ENCODE peak calls at places on chromosome X, in five cellular contexts. G, K, F, E and Z are unnamed samples.

GRCh38 chrX:68396953-68397352 is 36.3 kb downstream of the OPHN1 start:
- DNase-seq in F (no peak), G (no peak), K (no peak), E (no peak), Z (peak)

GRCh38 chrX:103607385-103608304 is at the start of gene TCEAL3:
- DNase-seq in F (peak), K (no peak), E (no peak), G (no peak), Z (peak)

GRCh38 chrX:3244955-3245354 is 101.5 kb downstream of the MXRA5 start:
- DNase-seq in G (no peak), F (no peak), K (no peak), E (no peak), Z (no peak)

GRCh38 chrX:63934160-63934559 is 149.1 kb upstream of the ARHGEF9 start:
- DNase-seq in F (no peak), E (no peak), K (no peak), G (no peak), Z (no peak)

GRCh38 chrX:34053931-34054330 is 78.2 kb downstream of the FAM47A start:
- DNase-seq in E (no peak), G (no peak), F (no peak), K (no peak), Z (no peak)

GRCh38 chrX:13270360-13270759 is 49.5 kb downstream of the ATXN3L start:
- DNase-seq in F (no peak), E (no peak), G (no peak), K (no peak), Z (no peak)

GRCh38 chrX:7252013-7252610 is 104.2 kb upstream of the PUDP start:
- DNase-seq in F (no peak), G (no peak), E (no peak), K (no peak), Z (no peak)

GRCh38 chrX:109624641-109625311 is at the start of gene KCNE5:
- DNase-seq in F (no peak), K (no peak), E (no peak), G (no peak), Z (no peak)

GRCh38 chrX:72002886-72003285 is 92.2 kb downstream of the NHSL2 start:
- DNase-seq in E (no peak), F (no peak), K (no peak), G (no peak), Z (no peak)

GRCh38 chrX:74925210-74926088 is at the start of gene NEXMIF:
- DNase-seq in K (peak), F (peak), G (no peak), E (no peak), Z (no peak)

GRCh38 chrX:8913665-8914409 is 112.7 kb upstream of the FAM9A start:
- DNase-seq in G (no peak), K (no peak), E (no peak), F (no peak), Z (peak)

GRCh38 chrX:45775462-45775861 is 574.8 kb upstream of the DIPK2B start:
- DNase-seq in F (no peak), G (no peak), E (no peak), K (no peak), Z (peak)

GRCh38 chrX:11143931-11144678 is 33.0 kb downstream of the HCCS start:
- DNase-seq in K (peak), G (peak), F (peak), E (peak), Z (peak)

GRCh38 chrX:38870386-38870895 is 69.2 kb downstream of the MID1IP1 start:
- DNase-seq in E (no peak), G (no peak), F (no peak), K (no peak), Z (peak)

GRCh38 chrX:42399632-42400024 is 378.3 kb downstream of the PPP1R2C start:
- DNase-seq in G (no peak), E (no peak), F (no peak), K (no peak), Z (no peak)

GRCh38 chrX:110563276-110563675 is 204.6 kb downstream of the RTL9 start:
- DNase-seq in E (no peak), F (no peak), K (no peak), G (no peak), Z (no peak)

GRCh38 chrX:42021058-42021457 is 97.7 kb upstream of the CASK start:
- DNase-seq in E (no peak), K (no peak), G (no peak), F (no peak), Z (no peak)

GRCh38 chrX:70134116-70134477 is 850 bp downstream of the IGBP1 start:
- DNase-seq in F (no peak), E (no peak), G (no peak), K (peak), Z (peak)

GRCh38 chrX:38860106-38861013 is 59.1 kb downstream of the MID1IP1 start:
- DNase-seq in K (no peak), E (no peak), G (no peak), F (no peak), Z (no peak)

GRCh38 chrX:113384628-113385027 is 544.0 kb upstream of the AMOT start:
- DNase-seq in E (no peak), K (no peak), G (no peak), F (no peak), Z (peak)

DNA sequence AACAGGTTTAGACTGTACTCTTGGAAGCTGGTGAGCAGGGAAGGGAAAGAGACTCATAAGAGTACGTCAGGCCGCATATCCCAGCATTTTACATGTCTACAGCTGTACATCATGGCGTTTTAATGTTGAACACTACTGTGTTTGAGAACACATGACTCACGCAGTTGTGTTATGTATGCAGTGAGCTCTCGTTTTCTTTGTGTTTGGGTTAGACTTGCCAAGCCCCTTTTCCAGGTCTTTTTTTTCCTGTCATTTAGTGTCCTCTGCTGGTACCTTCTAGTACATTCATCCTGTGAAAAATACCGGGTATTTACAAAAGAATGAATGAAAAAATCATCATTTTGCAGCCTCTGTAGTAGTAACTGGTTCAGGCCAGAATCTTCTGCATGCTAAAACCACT is 35.3 kb downstream of the SMS start:
- DNase-seq in K (no peak), F (no peak), G (no peak), E (no peak), Z (peak)
- TF ChIP-seq CEBPB in K (no peak), F (no peak), G (no peak), E (no peak), Z (no peak)

DNA sequence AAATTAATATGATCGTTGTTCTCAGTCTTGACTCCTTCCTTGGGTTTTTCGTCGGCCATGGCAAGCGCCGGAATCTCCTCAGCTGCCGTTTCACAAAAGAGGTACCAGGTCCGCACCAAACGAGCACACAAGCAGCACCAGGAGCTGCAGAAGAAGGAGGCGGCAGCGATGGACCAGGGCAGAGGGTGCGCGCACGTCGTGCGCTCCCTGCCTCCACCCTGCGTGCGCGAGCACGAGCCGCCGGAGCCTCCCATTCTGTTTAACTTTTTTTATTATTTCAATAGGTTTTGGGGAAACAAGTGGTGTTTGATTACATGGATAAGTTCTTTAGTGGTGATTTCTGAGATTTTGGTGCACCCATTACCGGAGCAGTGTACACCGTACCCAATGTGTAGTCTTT is 158.2 kb downstream of the PLS3 start:
- DNase-seq in E (no peak), G (no peak), F (no peak), K (no peak), Z (no peak)
- TF ChIP-seq RAD21 in E (no peak), G (no peak), F (no peak), K (no peak), Z (no peak)

GRCh38 chrX:37847733-37848197 is 394 bp upstream of the DYNLT3 start:
- DNase-seq in F (no peak), E (no peak), G (no peak), K (no peak), Z (no peak)

GRCh38 chrX:37844622-37845021 is 2.7 kb downstream of the DYNLT3 start:
- DNase-seq in F (no peak), K (no peak), E (no peak), G (no peak), Z (no peak)

GRCh38 chrX:37846141-37846540 is 1.2 kb downstream of the DYNLT3 start:
- DNase-seq in E (no peak), F (no peak), K (no peak), G (no peak), Z (peak)

GRCh38 chrX:37846934-37847732 is at the start of gene DYNLT3:
- DNase-seq in K (peak), F (peak), G (peak), E (peak), Z (peak)

DNA sequence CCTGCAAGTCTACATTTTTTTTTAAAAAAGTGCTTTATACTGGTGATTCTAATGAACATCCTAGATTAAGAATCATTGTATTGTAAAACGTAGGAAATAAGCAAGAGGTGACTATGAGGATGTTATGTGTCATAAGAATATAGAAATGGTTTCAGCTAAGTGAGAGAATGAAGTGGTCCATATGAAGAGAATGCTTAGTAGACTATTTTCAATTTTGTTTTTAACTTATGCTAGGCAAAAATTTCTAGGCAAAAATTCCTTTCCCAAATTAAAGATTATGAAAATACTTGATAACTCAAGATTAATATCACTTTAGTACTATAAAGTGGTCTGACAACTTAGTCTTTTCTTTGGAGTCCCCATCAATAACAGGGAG is 825 bp downstream of the DYNLT3 start:
- DNase-seq in G (no peak), K (no peak), F (no peak), E (no peak), Z (no peak)
- TF ChIP-seq CEBPB in G (no peak), K (no peak), F (no peak), E (no peak), Z (no peak)

GRCh38 chrX:18638397-18638796 is 33.5 kb downstream of the RS1 start:
- DNase-seq in E (no peak), K (no peak), G (no peak), F (no peak), Z (no peak)
- TF ChIP-seq RAD21 in E (no peak), K (no peak), G (no peak), F (no peak), Z (no peak)

GRCh38 chrX:66489339-66489738 is 149.5 kb downstream of the EDA2R start:
- DNase-seq in F (no peak), E (no peak), K (peak), G (no peak), Z (no peak)
- TF ChIP-seq CEBPB in F (no peak), E (no peak), K (no peak), G (no peak), Z (no peak)